ENCODE peak calls at places on chromosomes 5 and 9, in six cellular contexts. N is AG04450; T is stimulated activated CD4-positive, alpha-beta T cell treated with anti-CD3 and anti-CD28 coated beads, Interleukin-15, amount 100 ng/mL, for 24 hours; F is CD8-positive, alpha-beta T cell; D is fibroblast of the conjunctiva; V is activated CD4-positive, alpha-beta T cell treated with anti-CD3 and anti-CD28 coated beads for 24 hours. R is an unnamed sample.
A peak's percentile ranks its signal among the peaks of the same experiment; 100 is the strongest.

GRCh38 chr5:157390179-157390923 is 69.7 kb upstream of the NIPAL4 start:
- DNase-seq in N (peak; percentile 44), T (peak; percentile 81), F (no peak), D (peak; percentile 22), V (peak; percentile 39), R (peak; percentile 75)

GRCh38 chr5:89123607-89124006 is 240.6 kb upstream of the MEF2C start:
- DNase-seq in N (no peak), T (no peak), F (no peak), D (no peak), V (no peak), R (no peak)

GRCh38 chr5:68159251-68159951 is 56.2 kb upstream of the PIK3R1 start:
- DNase-seq in N (no peak), T (no peak), F (no peak), D (no peak), V (no peak), R (peak; percentile 25)

GRCh38 chr5:127615916-127616315 is 33.0 kb upstream of the CTXN3 start:
- DNase-seq in N (no peak), T (no peak), F (no peak), D (peak; percentile 13), V (no peak), R (peak; percentile 3)

GRCh38 chr9:98356953-98357352 is 101.5 kb upstream of the TBC1D2 start:
- DNase-seq in N (peak; percentile 16), T (no peak), F (no peak), D (no peak), V (no peak), R (no peak)

GRCh38 chr5:53820802-53821171 is 260.3 kb downstream of the NDUFS4 start:
- DNase-seq in N (no peak), T (no peak), F (no peak), D (no peak), V (no peak), R (no peak)

GRCh38 chr5:122880749-122881148 is 35.3 kb downstream of the SNX24 start:
- DNase-seq in N (no peak), T (peak; percentile 5), F (no peak), D (no peak), V (no peak), R (no peak)

GRCh38 chr5:71651554-71651953 is 64.4 kb downstream of the MCCC2 start:
- DNase-seq in N (no peak), T (peak; percentile 68), F (no peak), D (no peak), V (peak; percentile 23), R (no peak)

GRCh38 chr5:54516051-54516645 is 1.4 kb upstream of the SNX18 start:
- DNase-seq in N (no peak), T (no peak), F (no peak), D (no peak), V (no peak), R (no peak)

GRCh38 chr5:134240421-134240962 is 14.6 kb upstream of the PPP2CA start:
- DNase-seq in N (peak; percentile 61), T (no peak), F (no peak), D (peak; percentile 35), V (no peak), R (peak; percentile 73)

GRCh38 chr9:89853931-89854330 is 249.1 kb downstream of the GADD45G start:
- DNase-seq in N (no peak), T (no peak), F (no peak), D (no peak), V (no peak), R (no peak)

GRCh38 chr5:176743136-176743827 is 67.1 kb upstream of the UNC5A start:
- DNase-seq in N (no peak), T (no peak), F (peak; percentile 43), D (no peak), V (no peak), R (no peak)

GRCh38 chr5:122291000-122291592 is 20.9 kb upstream of the SNCAIP start:
- DNase-seq in N (no peak), T (no peak), F (no peak), D (no peak), V (no peak), R (no peak)

GRCh38 chr9:88420227-88420626 is 32.0 kb downstream of the SPIN1 start:
- DNase-seq in N (no peak), T (no peak), F (no peak), D (no peak), V (no peak), R (no peak)

GRCh38 chr9:124869986-124870560 is 8.1 kb downstream of the ARPC5L start:
- DNase-seq in N (no peak), T (peak; percentile 94), F (peak; percentile 78), D (no peak), V (peak; percentile 85), R (peak; percentile 18)

GRCh38 chr5:69527128-69527745 is 32.8 kb upstream of the GTF2H2C start:
- DNase-seq in N (no peak), T (no peak), F (no peak), D (no peak), V (no peak), R (no peak)

GRCh38 chr5:132050136-132050535 is 10.3 kb upstream of the IL3 start:
- DNase-seq in N (no peak), T (no peak), F (peak; percentile 36), D (no peak), V (no peak), R (no peak)

GRCh38 chr5:17785774-17786173 is 151.5 kb downstream of the TAF11L14 start:
- DNase-seq in N (no peak), T (no peak), F (no peak), D (no peak), V (no peak), R (no peak)

GRCh38 chr9:116605904-116606341 is 81.2 kb upstream of the TRIM32 start:
- DNase-seq in N (no peak), T (no peak), F (no peak), D (peak; percentile 32), V (no peak), R (no peak)

GRCh38 chr5:139881145-139881733 is 85.6 kb downstream of the PSD2 start:
- DNase-seq in N (no peak), T (no peak), F (no peak), D (no peak), V (no peak), R (no peak)

GRCh38 chr5:127290946-127291763 is 559 bp downstream of the MEGF10 start:
- DNase-seq in N (no peak), T (no peak), F (no peak), D (no peak), V (no peak), R (no peak)

GRCh38 chr5:159377653-159378052 is 47.4 kb upstream of the IL12B start:
- DNase-seq in N (no peak), T (no peak), F (no peak), D (no peak), V (no peak), R (no peak)

GRCh38 chr5:17157916-17158529 is 59.4 kb upstream of the BASP1 start:
- DNase-seq in N (peak; percentile 96), T (no peak), F (no peak), D (peak; percentile 43), V (no peak), R (peak; percentile 53)

GRCh38 chr5:157747766-157748700 is 4.5 kb downstream of the LSM11 start:
- DNase-seq in N (no peak), T (peak; percentile 24), F (no peak), D (no peak), V (no peak), R (no peak)

R was measured in stromal cell of bone marrow.